ENCODE peak calls at places on chromosomes 11 and 22, in four cellular contexts. Y is endothelial cell of umbilical vein, N is fibroblast of lung, Z is IMR-90. I is an unnamed sample.

GRCh38 chr11:120625565-120625964 is 114.0 kb downstream of the GRIK4 start:
- DNase-seq in Z (no peak), Y (no peak), N (no peak), I (no peak)

GRCh38 chr22:30546616-30547015 is at the start of gene SEC14L6:
- DNase-seq in Y (no peak), N (no peak), Z (no peak), I (no peak)

GRCh38 chr11:114027941-114028340 is 31.6 kb upstream of the ZBTB16 start:
- DNase-seq in N (no peak), Z (no peak), Y (no peak), I (no peak)

GRCh38 chr22:30183861-30184278 is 62.7 kb downstream of the LIF start:
- DNase-seq in Z (peak; percentile 71), N (peak; percentile 75), Y (no peak), I (peak; percentile 39)

GRCh38 chr11:78224506-78224905 is 35.8 kb downstream of the USP35 start:
- DNase-seq in Z (no peak), Y (no peak), N (no peak), I (no peak)

GRCh38 chr22:23563111-23563510 is 17.0 kb downstream of the IGLL1 start:
- DNase-seq in Y (no peak), N (no peak), Z (no peak), I (no peak)

GRCh38 chr22:50444663-50445062 is 30.2 kb downstream of the SBF1 start:
- DNase-seq in Y (peak; percentile 62), Z (peak; percentile 78), N (peak; percentile 77), I (no peak)

GRCh38 chr11:45451766-45452440 is 165.8 kb upstream of the SYT13 start:
- DNase-seq in Z (peak; percentile 5), Y (no peak), N (peak; percentile 18), I (no peak)

DNA sequence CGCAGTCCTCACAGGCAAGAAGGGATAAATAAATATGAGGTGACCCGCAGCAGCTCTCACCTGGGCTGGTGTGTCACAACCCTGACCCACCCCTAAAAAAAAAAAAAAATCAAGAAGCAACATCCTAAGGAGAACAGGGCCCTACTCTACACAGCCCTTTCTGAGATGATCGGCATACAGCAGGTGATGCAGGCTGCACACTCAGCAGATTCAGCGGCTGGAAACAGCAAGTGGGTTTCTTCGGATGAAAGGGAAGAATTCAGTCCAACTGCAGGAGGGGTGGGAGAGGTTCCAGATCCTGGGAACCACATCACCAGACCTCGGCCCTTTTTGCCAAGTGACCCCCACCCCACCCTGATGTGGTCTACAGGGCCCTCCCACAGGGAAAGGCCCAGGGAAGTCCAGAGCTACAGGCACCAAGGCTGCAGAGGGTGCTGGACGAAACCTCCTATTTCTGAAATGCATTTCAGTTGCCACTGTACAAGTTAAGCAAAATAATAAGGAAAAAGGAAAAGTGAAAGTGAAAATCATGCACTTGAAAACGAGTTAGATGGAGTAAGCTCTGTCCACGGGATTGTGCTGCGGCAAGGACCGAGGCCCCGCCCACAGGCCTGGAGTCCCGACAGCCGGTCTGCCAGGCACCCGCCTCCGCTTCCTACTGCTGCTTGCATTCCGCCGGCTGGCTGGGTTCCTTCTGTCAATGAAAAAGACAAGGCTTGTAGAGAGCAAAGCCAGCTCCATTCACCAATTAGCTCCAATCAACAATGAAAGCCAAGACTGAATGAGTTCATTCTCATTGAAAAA is 15.9 kb upstream of the PHLDA2 start:
- DNase-seq in Y (peak; percentile 83), N (peak; percentile 94), Z (peak; percentile 90), I (no peak)
- H3K27ac ChIP-seq in Y (no peak overlapping the region), N (peak overlapping the region; percentile 51), Z (peak overlapping the region; percentile 83), I (no peak overlapping the region)

DNA sequence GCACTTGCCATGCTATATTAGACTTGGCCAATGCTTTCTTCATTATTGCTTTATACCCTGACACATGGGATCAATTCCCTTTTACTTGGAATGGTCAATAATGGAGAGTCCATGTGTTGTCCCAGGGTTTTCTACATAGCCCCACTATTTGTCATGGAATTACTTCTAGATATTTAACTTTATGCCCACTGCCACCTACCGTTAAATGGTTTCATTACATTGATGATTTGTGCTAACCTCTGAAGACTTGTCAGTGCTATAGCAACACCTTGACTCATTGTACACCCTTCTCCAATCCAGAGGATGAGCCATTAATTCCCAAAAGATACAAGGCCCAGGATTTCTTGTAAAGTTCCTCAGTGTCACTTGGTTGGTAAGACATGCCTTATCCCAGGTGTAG is 31.4 kb upstream of the SLC22A25 start:
- DNase-seq in Z (no peak), Y (peak; percentile 4), N (no peak), I (no peak)
- TF ChIP-seq CTCF in Z (no peak), Y (no peak), N (no peak), I (no peak)

DNA sequence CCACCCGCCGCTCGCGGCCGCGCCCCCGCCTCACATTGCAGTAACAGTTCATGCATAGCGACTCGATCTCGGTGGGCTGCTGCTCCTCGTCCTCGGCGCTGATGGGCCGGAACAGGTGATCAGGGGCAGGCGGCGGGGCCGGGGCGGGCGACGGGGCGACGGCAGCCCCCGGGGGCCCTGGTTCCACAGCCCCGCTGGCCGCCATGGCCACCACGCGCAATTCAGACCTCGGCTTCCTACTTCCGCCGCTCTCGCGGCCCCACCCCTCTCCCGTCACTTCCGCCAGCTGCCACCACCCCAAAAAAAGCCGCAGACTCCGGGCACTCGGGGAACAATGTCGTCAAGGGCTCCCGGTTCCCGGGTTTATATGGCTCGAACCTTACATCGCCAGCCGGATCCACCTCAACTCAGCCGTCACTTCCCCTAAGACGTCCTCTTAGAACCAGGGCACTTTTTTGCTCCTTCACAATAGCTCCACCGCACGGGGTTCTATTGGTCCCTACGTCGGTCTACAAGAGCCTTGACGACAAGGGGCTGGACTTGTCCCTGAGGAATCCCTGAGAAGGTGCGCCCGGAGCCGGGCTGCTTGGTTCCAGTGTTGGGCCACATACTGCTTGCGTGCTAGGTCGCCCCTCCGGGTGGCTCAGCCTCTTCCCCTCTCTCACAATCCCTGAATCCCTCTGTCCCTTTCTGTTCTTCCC is at the start of gene ZPR1:
- DNase-seq in N (peak; percentile 74), Z (peak; percentile 56), Y (peak; percentile 79), I (peak; percentile 79)
- H2AFZ ChIP-seq in N (peak within 1 kb of the TSS; percentile 93), Z (peak within 1 kb of the TSS; percentile 95), Y (peak within 1 kb of the TSS; percentile 92), I (peak within 1 kb of the TSS; percentile 99)

DNA sequence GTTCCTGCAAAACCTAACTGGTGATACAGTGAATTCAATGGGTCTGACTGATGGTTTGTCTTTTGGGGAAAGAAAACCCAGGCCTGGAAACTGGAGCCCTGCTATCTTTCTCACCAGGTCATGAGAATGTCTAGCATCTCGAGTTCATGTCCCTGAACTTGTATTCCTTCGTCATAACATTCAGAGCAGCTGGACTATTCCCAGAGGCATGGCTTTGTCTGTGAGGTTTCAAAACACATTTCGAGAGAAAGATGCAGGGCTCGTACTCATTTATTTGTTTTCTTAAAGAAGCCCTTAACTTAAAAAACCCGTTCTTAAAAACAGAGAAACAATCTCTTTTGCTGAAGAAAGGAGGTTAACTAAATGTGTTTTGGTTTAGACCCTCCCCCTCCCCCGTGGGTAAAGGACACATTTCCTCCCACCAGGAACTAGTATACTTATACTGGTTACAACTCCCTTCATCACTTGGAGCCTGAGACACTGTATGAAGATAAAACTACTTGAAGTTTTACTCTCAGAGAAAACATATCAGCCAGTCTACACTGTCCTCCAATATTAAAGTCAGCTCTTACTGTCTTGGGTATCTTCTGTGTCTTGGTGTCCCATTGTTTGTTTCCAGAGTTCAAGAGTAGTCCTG is 43.2 kb downstream of the ME3 start:
- DNase-seq in Y (no peak), Z (peak; percentile 66), N (no peak), I (no peak)
- H3K27ac ChIP-seq in Y (no peak overlapping the region), Z (no peak overlapping the region), N (peak overlapping the region; percentile 39), I (no peak overlapping the region)